ENCODE peak calls at places on chromosomes 2 and 18, in ten cellular contexts. One of them, this sample, is unnamed.
A peak's percentile ranks its signal among the peaks of the same experiment; 100 is the strongest.

GRCh38 chr2:217638031-217638430 is 364.8 kb downstream of the TNS1 start:
- DNase-seq in left cardiac atrium: no peak
- DNase-seq in NCI-H2081: no peak
- DNase-seq in K562: no peak
- DNase-seq in GM18507: no peak
- DNase-seq in iris pigment epithelial cell: no peak
- DNase-seq in AG08396: no peak
- DNase-seq in NCI-H1105 treated with DMSO at 0.1 percent for 48 hours: no peak
- DNase-seq in right cardiac atrium: no peak
- DNase-seq in germinal center: no peak
- DNase-seq in this sample: no peak

GRCh38 chr18:48743046-48743445 is 204.2 kb downstream of the CTIF start:
- DNase-seq in NCI-H1105 treated with DMSO at 0.1 percent for 48 hours: no peak
- DNase-seq in right cardiac atrium: peak; percentile 81
- DNase-seq in NCI-H2081: no peak
- DNase-seq in GM18507: no peak
- DNase-seq in iris pigment epithelial cell: peak; percentile 44
- DNase-seq in K562: no peak
- DNase-seq in AG08396: peak; percentile 79
- DNase-seq in germinal center: no peak
- DNase-seq in left cardiac atrium: peak; percentile 70
- DNase-seq in this sample: no peak

GRCh38 chr2:101267671-101268656 is 15.3 kb downstream of the CNOT11 start:
- DNase-seq in NCI-H2081: no peak
- DNase-seq in K562: no peak
- DNase-seq in germinal center: no peak
- DNase-seq in AG08396: no peak
- DNase-seq in GM18507: no peak
- DNase-seq in right cardiac atrium: no peak
- DNase-seq in left cardiac atrium: no peak
- DNase-seq in NCI-H1105 treated with DMSO at 0.1 percent for 48 hours: no peak
- DNase-seq in iris pigment epithelial cell: no peak
- DNase-seq in this sample: no peak

GRCh38 chr2:42918041-42918440 is 125.7 kb upstream of the HAAO start:
- DNase-seq in K562: no peak
- DNase-seq in AG08396: no peak
- DNase-seq in left cardiac atrium: peak; percentile 15
- DNase-seq in germinal center: no peak
- DNase-seq in NCI-H2081: no peak
- DNase-seq in right cardiac atrium: no peak
- DNase-seq in GM18507: no peak
- DNase-seq in iris pigment epithelial cell: no peak
- DNase-seq in NCI-H1105 treated with DMSO at 0.1 percent for 48 hours: no peak
- DNase-seq in this sample: no peak

GRCh38 chr18:47191956-47192355 is 15.8 kb upstream of the IER3IP1 start:
- DNase-seq in NCI-H2081: no peak
- DNase-seq in GM18507: no peak
- DNase-seq in right cardiac atrium: no peak
- DNase-seq in AG08396: no peak
- DNase-seq in iris pigment epithelial cell: peak; percentile 76
- DNase-seq in germinal center: no peak
- DNase-seq in K562: no peak
- DNase-seq in left cardiac atrium: no peak
- DNase-seq in NCI-H1105 treated with DMSO at 0.1 percent for 48 hours: no peak
- DNase-seq in this sample: no peak

GRCh38 chr2:55779459-55780421 is 86.1 kb upstream of the PNPT1 start:
- DNase-seq in germinal center: no peak
- DNase-seq in left cardiac atrium: no peak
- DNase-seq in GM18507: no peak
- DNase-seq in right cardiac atrium: no peak
- DNase-seq in AG08396: peak; percentile 52
- DNase-seq in K562: no peak
- DNase-seq in NCI-H2081: no peak
- DNase-seq in NCI-H1105 treated with DMSO at 0.1 percent for 48 hours: no peak
- DNase-seq in iris pigment epithelial cell: peak; percentile 87
- DNase-seq in this sample: no peak

GRCh38 chr2:98586466-98587140 is 21.7 kb downstream of the COA5 start:
- DNase-seq in left cardiac atrium: no peak
- DNase-seq in AG08396: no peak
- DNase-seq in iris pigment epithelial cell: no peak
- DNase-seq in GM18507: no peak
- DNase-seq in K562: no peak
- DNase-seq in right cardiac atrium: no peak
- DNase-seq in germinal center: no peak
- DNase-seq in NCI-H2081: no peak
- DNase-seq in NCI-H1105 treated with DMSO at 0.1 percent for 48 hours: no peak
- DNase-seq in this sample: no peak

GRCh38 chr2:42838133-42838532 is 45.8 kb upstream of the HAAO start:
- DNase-seq in left cardiac atrium: no peak
- DNase-seq in AG08396: no peak
- DNase-seq in NCI-H2081: no peak
- DNase-seq in iris pigment epithelial cell: no peak
- DNase-seq in GM18507: no peak
- DNase-seq in K562: no peak
- DNase-seq in right cardiac atrium: no peak
- DNase-seq in germinal center: no peak
- DNase-seq in NCI-H1105 treated with DMSO at 0.1 percent for 48 hours: no peak
- DNase-seq in this sample: no peak

GRCh38 chr2:84894758-84895520 is 10.5 kb upstream of the TMSB10 start:
- DNase-seq in AG08396: no peak
- DNase-seq in germinal center: no peak
- DNase-seq in NCI-H1105 treated with DMSO at 0.1 percent for 48 hours: no peak
- DNase-seq in NCI-H2081: no peak
- DNase-seq in iris pigment epithelial cell: peak; percentile 32
- DNase-seq in GM18507: no peak
- DNase-seq in K562: no peak
- DNase-seq in left cardiac atrium: no peak
- DNase-seq in right cardiac atrium: no peak
- DNase-seq in this sample: peak; percentile 68

GRCh38 chr18:11728247-11728646 is 39.2 kb downstream of the GNAL start:
- DNase-seq in iris pigment epithelial cell: peak; percentile 35
- DNase-seq in NCI-H2081: no peak
- DNase-seq in right cardiac atrium: no peak
- DNase-seq in germinal center: no peak
- DNase-seq in GM18507: no peak
- DNase-seq in K562: no peak
- DNase-seq in left cardiac atrium: no peak
- DNase-seq in AG08396: no peak
- DNase-seq in NCI-H1105 treated with DMSO at 0.1 percent for 48 hours: peak; percentile 9
- DNase-seq in this sample: peak; percentile 31

GRCh38 chr2:225400060-225400511 is 576 bp downstream of the NYAP2 start:
- DNase-seq in NCI-H1105 treated with DMSO at 0.1 percent for 48 hours: peak; percentile 70
- DNase-seq in NCI-H2081: peak; percentile 74
- DNase-seq in AG08396: peak; percentile 46
- DNase-seq in left cardiac atrium: no peak
- DNase-seq in K562: no peak
- DNase-seq in iris pigment epithelial cell: peak; percentile 72
- DNase-seq in right cardiac atrium: peak; percentile 11
- DNase-seq in germinal center: no peak
- DNase-seq in GM18507: no peak
- DNase-seq in this sample: no peak

GRCh38 chr18:63301458-63301857 is 18.1 kb downstream of the BCL2 start:
- DNase-seq in iris pigment epithelial cell: no peak
- DNase-seq in NCI-H2081: no peak
- DNase-seq in GM18507: no peak
- DNase-seq in AG08396: no peak
- DNase-seq in K562: no peak
- DNase-seq in NCI-H1105 treated with DMSO at 0.1 percent for 48 hours: no peak
- DNase-seq in right cardiac atrium: peak; percentile 37
- DNase-seq in left cardiac atrium: no peak
- DNase-seq in germinal center: no peak
- DNase-seq in this sample: no peak

GRCh38 chr2:102301867-102302362 is 9.4 kb upstream of the IL1RL1 start:
- DNase-seq in iris pigment epithelial cell: peak; percentile 30
- DNase-seq in left cardiac atrium: no peak
- DNase-seq in AG08396: no peak
- DNase-seq in NCI-H1105 treated with DMSO at 0.1 percent for 48 hours: no peak
- DNase-seq in right cardiac atrium: no peak
- DNase-seq in NCI-H2081: no peak
- DNase-seq in K562: peak; percentile 23
- DNase-seq in GM18507: no peak
- DNase-seq in germinal center: no peak
- DNase-seq in this sample: no peak

GRCh38 chr18:26656944-26657536 is 108.7 kb upstream of the KCTD1 start:
- DNase-seq in iris pigment epithelial cell: peak; percentile 65
- DNase-seq in left cardiac atrium: peak; percentile 88
- DNase-seq in NCI-H1105 treated with DMSO at 0.1 percent for 48 hours: peak; percentile 66
- DNase-seq in right cardiac atrium: peak; percentile 90
- DNase-seq in K562: no peak
- DNase-seq in NCI-H2081: peak; percentile 46
- DNase-seq in germinal center: peak; percentile 41
- DNase-seq in GM18507: no peak
- DNase-seq in AG08396: peak; percentile 83
- DNase-seq in this sample: no peak

GRCh38 chr2:128374711-128375413 is 56.2 kb upstream of the HS6ST1 start:
- DNase-seq in NCI-H2081: no peak
- DNase-seq in germinal center: no peak
- DNase-seq in left cardiac atrium: no peak
- DNase-seq in GM18507: no peak
- DNase-seq in iris pigment epithelial cell: no peak
- DNase-seq in K562: no peak
- DNase-seq in NCI-H1105 treated with DMSO at 0.1 percent for 48 hours: no peak
- DNase-seq in right cardiac atrium: no peak
- DNase-seq in AG08396: peak; percentile 47
- DNase-seq in this sample: peak; percentile 32

GRCh38 chr2:197442865-197443264 is 8.0 kb upstream of the SF3B1 start:
- DNase-seq in K562: no peak
- DNase-seq in right cardiac atrium: no peak
- DNase-seq in AG08396: no peak
- DNase-seq in NCI-H1105 treated with DMSO at 0.1 percent for 48 hours: no peak
- DNase-seq in NCI-H2081: no peak
- DNase-seq in iris pigment epithelial cell: no peak
- DNase-seq in GM18507: no peak
- DNase-seq in germinal center: no peak
- DNase-seq in left cardiac atrium: no peak
- DNase-seq in this sample: no peak

GRCh38 chr2:7692657-7693161 is 775.5 kb downstream of the RNF144A start:
- DNase-seq in germinal center: no peak
- DNase-seq in iris pigment epithelial cell: peak; percentile 7
- DNase-seq in right cardiac atrium: peak; percentile 77
- DNase-seq in K562: no peak
- DNase-seq in GM18507: no peak
- DNase-seq in left cardiac atrium: peak; percentile 63
- DNase-seq in NCI-H1105 treated with DMSO at 0.1 percent for 48 hours: peak; percentile 29
- DNase-seq in AG08396: peak; percentile 49
- DNase-seq in NCI-H2081: no peak
- DNase-seq in this sample: peak; percentile 5

GRCh38 chr2:190972846-190973245 is 41.1 kb downstream of the STAT1 start:
- DNase-seq in left cardiac atrium: no peak
- DNase-seq in NCI-H2081: no peak
- DNase-seq in K562: no peak
- DNase-seq in GM18507: no peak
- DNase-seq in iris pigment epithelial cell: peak; percentile 41
- DNase-seq in NCI-H1105 treated with DMSO at 0.1 percent for 48 hours: no peak
- DNase-seq in AG08396: no peak
- DNase-seq in germinal center: no peak
- DNase-seq in right cardiac atrium: no peak
- DNase-seq in this sample: no peak

GRCh38 chr18:8399138-8399537 is 210.1 kb upstream of the RAB12 start:
- DNase-seq in germinal center: no peak
- DNase-seq in GM18507: no peak
- DNase-seq in NCI-H2081: no peak
- DNase-seq in right cardiac atrium: no peak
- DNase-seq in left cardiac atrium: no peak
- DNase-seq in K562: no peak
- DNase-seq in iris pigment epithelial cell: no peak
- DNase-seq in NCI-H1105 treated with DMSO at 0.1 percent for 48 hours: no peak
- DNase-seq in AG08396: no peak
- DNase-seq in this sample: no peak

GRCh38 chr2:43482974-43483373 is 112.9 kb downstream of the THADA start:
- DNase-seq in germinal center: no peak
- DNase-seq in GM18507: no peak
- DNase-seq in AG08396: no peak
- DNase-seq in K562: no peak
- DNase-seq in right cardiac atrium: no peak
- DNase-seq in left cardiac atrium: no peak
- DNase-seq in NCI-H1105 treated with DMSO at 0.1 percent for 48 hours: no peak
- DNase-seq in iris pigment epithelial cell: peak; percentile 80
- DNase-seq in NCI-H2081: no peak
- DNase-seq in this sample: no peak

GRCh38 chr2:88600038-88600465 is 27.2 kb downstream of the EIF2AK3 start:
- DNase-seq in iris pigment epithelial cell: peak; percentile 99
- DNase-seq in NCI-H2081: peak; percentile 6
- DNase-seq in germinal center: peak; percentile 83
- DNase-seq in GM18507: peak; percentile 67
- DNase-seq in NCI-H1105 treated with DMSO at 0.1 percent for 48 hours: peak; percentile 2
- DNase-seq in left cardiac atrium: no peak
- DNase-seq in right cardiac atrium: no peak
- DNase-seq in K562: peak; percentile 75
- DNase-seq in AG08396: peak; percentile 72
- DNase-seq in this sample: peak; percentile 98

GRCh38 chr18:48023334-48024008 is 93.0 kb upstream of the SMAD2 start:
- DNase-seq in iris pigment epithelial cell: peak; percentile 29
- DNase-seq in AG08396: peak; percentile 40
- DNase-seq in germinal center: no peak
- DNase-seq in right cardiac atrium: peak; percentile 64
- DNase-seq in left cardiac atrium: peak; percentile 56
- DNase-seq in NCI-H2081: peak; percentile 68
- DNase-seq in K562: peak; percentile 38
- DNase-seq in GM18507: no peak
- DNase-seq in NCI-H1105 treated with DMSO at 0.1 percent for 48 hours: peak; percentile 83
- DNase-seq in this sample: peak; percentile 34

GRCh38 chr2:159716857-159717256 is 4.6 kb downstream of the MARCHF7 start:
- DNase-seq in NCI-H2081: no peak
- DNase-seq in NCI-H1105 treated with DMSO at 0.1 percent for 48 hours: no peak
- DNase-seq in left cardiac atrium: no peak
- DNase-seq in GM18507: no peak
- DNase-seq in AG08396: no peak
- DNase-seq in iris pigment epithelial cell: no peak
- DNase-seq in germinal center: no peak
- DNase-seq in K562: no peak
- DNase-seq in right cardiac atrium: no peak
- DNase-seq in this sample: no peak

GRCh38 chr18:11689031-11689971 is at the start of gene GNAL:
- DNase-seq in NCI-H1105 treated with DMSO at 0.1 percent for 48 hours: peak; percentile 83
- DNase-seq in K562: peak; percentile 51
- DNase-seq in right cardiac atrium: peak; percentile 80
- DNase-seq in AG08396: peak; percentile 85
- DNase-seq in NCI-H2081: peak; percentile 49
- DNase-seq in iris pigment epithelial cell: peak; percentile 91
- DNase-seq in germinal center: peak; percentile 66
- DNase-seq in left cardiac atrium: peak; percentile 83
- DNase-seq in GM18507: peak; percentile 32
- DNase-seq in this sample: peak; percentile 78

GRCh38 chr2:17752892-17753802 is 463 bp downstream of the SMC6 start:
- DNase-seq in GM18507: no peak
- DNase-seq in AG08396: peak; percentile 48
- DNase-seq in NCI-H1105 treated with DMSO at 0.1 percent for 48 hours: peak; percentile 27
- DNase-seq in NCI-H2081: peak; percentile 65
- DNase-seq in right cardiac atrium: no peak
- DNase-seq in germinal center: peak; percentile 63
- DNase-seq in left cardiac atrium: peak; percentile 59
- DNase-seq in K562: peak; percentile 67
- DNase-seq in iris pigment epithelial cell: peak; percentile 34
- DNase-seq in this sample: peak; percentile 18

GRCh38 chr18:77714716-77715115 is 465.1 kb downstream of the GALR1 start:
- DNase-seq in GM18507: no peak
- DNase-seq in K562: no peak
- DNase-seq in iris pigment epithelial cell: no peak
- DNase-seq in NCI-H1105 treated with DMSO at 0.1 percent for 48 hours: no peak
- DNase-seq in AG08396: no peak
- DNase-seq in left cardiac atrium: no peak
- DNase-seq in right cardiac atrium: no peak
- DNase-seq in germinal center: no peak
- DNase-seq in NCI-H2081: no peak
- DNase-seq in this sample: no peak

GRCh38 chr18:50665015-50665414 is 105.1 kb downstream of the MAPK4 start:
- DNase-seq in right cardiac atrium: no peak
- DNase-seq in AG08396: no peak
- DNase-seq in iris pigment epithelial cell: no peak
- DNase-seq in K562: no peak
- DNase-seq in germinal center: no peak
- DNase-seq in NCI-H1105 treated with DMSO at 0.1 percent for 48 hours: no peak
- DNase-seq in NCI-H2081: no peak
- DNase-seq in GM18507: no peak
- DNase-seq in left cardiac atrium: no peak
- DNase-seq in this sample: no peak

GRCh38 chr2:207123776-207124391 is 41.9 kb downstream of the KLF7 start:
- DNase-seq in left cardiac atrium: no peak
- DNase-seq in NCI-H1105 treated with DMSO at 0.1 percent for 48 hours: no peak
- DNase-seq in germinal center: no peak
- DNase-seq in K562: no peak
- DNase-seq in NCI-H2081: no peak
- DNase-seq in right cardiac atrium: no peak
- DNase-seq in AG08396: no peak
- DNase-seq in iris pigment epithelial cell: no peak
- DNase-seq in GM18507: no peak
- DNase-seq in this sample: no peak